ENCODE peak calls at places on chromosomes 13 and 19, in four cellular contexts. One of them, this sample, is unnamed.

GRCh38 chr13:95784891-95785290 is 108.0 kb downstream of the DNAJC3 start:
- DNase-seq in H9: no peak
- DNase-seq in neuronal stem cell: no peak
- DNase-seq in IMR-90: peak; percentile 49
- DNase-seq in this sample: no peak

GRCh38 chr13:107912745-107913144 is 302.6 kb downstream of the LIG4 start:
- DNase-seq in neuronal stem cell: no peak
- DNase-seq in IMR-90: no peak
- DNase-seq in H9: no peak
- DNase-seq in this sample: no peak

GRCh38 chr13:75931116-75931515 is 295.0 kb downstream of the LMO7 start:
- DNase-seq in H9: no peak
- DNase-seq in IMR-90: peak; percentile 11
- DNase-seq in neuronal stem cell: no peak
- DNase-seq in this sample: no peak

GRCh38 chr13:44151474-44151873 is 222.2 kb upstream of the SERP2 start:
- DNase-seq in IMR-90: no peak
- DNase-seq in neuronal stem cell: no peak
- DNase-seq in H9: no peak
- DNase-seq in this sample: peak; percentile 32

GRCh38 chr13:44211286-44211685 is 162.3 kb upstream of the SERP2 start:
- DNase-seq in IMR-90: no peak
- DNase-seq in neuronal stem cell: no peak
- DNase-seq in H9: no peak
- DNase-seq in this sample: no peak

GRCh38 chr13:57724486-57725272 is 93.1 kb downstream of the PCDH17 start:
- DNase-seq in H9: peak; percentile 30
- DNase-seq in neuronal stem cell: peak; percentile 73
- DNase-seq in IMR-90: no peak
- DNase-seq in this sample: no peak

GRCh38 chr19:38545596-38545995 is 72.2 kb downstream of the MAP4K1 start:
- DNase-seq in IMR-90: no peak
- DNase-seq in H9: no peak
- DNase-seq in neuronal stem cell: no peak
- DNase-seq in this sample: no peak

GRCh38 chr13:98460519-98460918 is 116.4 kb downstream of the STK24 start:
- DNase-seq in H9: no peak
- DNase-seq in neuronal stem cell: no peak
- DNase-seq in IMR-90: no peak
- DNase-seq in this sample: no peak

GRCh38 chr19:5934779-5935472 is 20.9 kb downstream of the CAPS start:
- DNase-seq in H9: no peak
- DNase-seq in IMR-90: peak; percentile 90
- DNase-seq in neuronal stem cell: no peak
- DNase-seq in this sample: no peak

GRCh38 chr13:94672400-94672799 is 39.9 kb downstream of the SOX21 start:
- DNase-seq in neuronal stem cell: no peak
- DNase-seq in IMR-90: no peak
- DNase-seq in H9: no peak
- DNase-seq in this sample: no peak

GRCh38 chr19:41995959-41996797 is 2.1 kb upstream of the ATP1A3 start:
- DNase-seq in neuronal stem cell: peak; percentile 64
- DNase-seq in H9: peak; percentile 69
- DNase-seq in IMR-90: no peak
- DNase-seq in this sample: no peak

GRCh38 chr19:13917888-13918406 is 11.9 kb downstream of the CC2D1A start:
- DNase-seq in IMR-90: no peak
- DNase-seq in H9: no peak
- DNase-seq in neuronal stem cell: no peak
- DNase-seq in this sample: no peak

GRCh38 chr19:18992696-18993095 is 40.6 kb downstream of the SUGP2 start:
- DNase-seq in H9: no peak
- DNase-seq in IMR-90: no peak
- DNase-seq in neuronal stem cell: no peak
- DNase-seq in this sample: no peak

GRCh38 chr19:8695911-8696310 is 2.7 kb downstream of the ACTL9 start:
- DNase-seq in IMR-90: no peak
- DNase-seq in neuronal stem cell: no peak
- DNase-seq in H9: no peak
- DNase-seq in this sample: no peak

GRCh38 chr19:43624933-43625332 is 5.5 kb upstream of the ZNF428 start:
- DNase-seq in IMR-90: peak; percentile 8
- DNase-seq in neuronal stem cell: no peak
- DNase-seq in H9: peak; percentile 96
- DNase-seq in this sample: peak; percentile 71

GRCh38 chr13:27151798-27152599 is 19.6 kb downstream of the USP12 start:
- DNase-seq in IMR-90: peak; percentile 29
- DNase-seq in neuronal stem cell: no peak
- DNase-seq in H9: no peak
- DNase-seq in this sample: no peak

GRCh38 chr19:18644144-18645034 is 7.6 kb downstream of the KLHL26 start:
- DNase-seq in IMR-90: no peak
- DNase-seq in neuronal stem cell: no peak
- DNase-seq in H9: no peak
- DNase-seq in this sample: no peak

GRCh38 chr13:45849408-45849807 is 2.1 kb downstream of the SIAH3 start:
- DNase-seq in H9: no peak
- DNase-seq in neuronal stem cell: no peak
- DNase-seq in IMR-90: no peak
- DNase-seq in this sample: no peak

GRCh38 chr13:109807345-109807744 is 21.0 kb upstream of the IRS2 start:
- DNase-seq in neuronal stem cell: no peak
- DNase-seq in H9: no peak
- DNase-seq in IMR-90: no peak
- DNase-seq in this sample: no peak

GRCh38 chr19:48196933-48197665 is 26.6 kb downstream of the ZSWIM9 start:
- DNase-seq in H9: no peak
- DNase-seq in neuronal stem cell: no peak
- DNase-seq in IMR-90: no peak
- DNase-seq in this sample: no peak

GRCh38 chr13:114257014-114257413 is 22.3 kb downstream of the CDC16 start:
- DNase-seq in IMR-90: no peak
- DNase-seq in H9: peak; percentile 56
- DNase-seq in neuronal stem cell: no peak
- DNase-seq in this sample: no peak

GRCh38 chr13:30806784-30807183 is 71.4 kb downstream of the ALOX5AP start:
- DNase-seq in IMR-90: peak; percentile 88
- DNase-seq in neuronal stem cell: no peak
- DNase-seq in H9: no peak
- DNase-seq in this sample: peak; percentile 4

GRCh38 chr19:4636151-4636717 is 3.1 kb upstream of the TNFAIP8L1 start:
- DNase-seq in IMR-90: peak; percentile 34
- DNase-seq in neuronal stem cell: peak; percentile 78
- DNase-seq in H9: peak; percentile 82
- DNase-seq in this sample: no peak
- H3K23ac ChIP-seq in IMR-90: peak overlapping the region; percentile 46
- H3K23ac ChIP-seq in neuronal stem cell: no peak overlapping the region
- H3K23ac ChIP-seq in H9: no peak overlapping the region
- H3K23ac ChIP-seq in this sample: no peak overlapping the region

DNA sequence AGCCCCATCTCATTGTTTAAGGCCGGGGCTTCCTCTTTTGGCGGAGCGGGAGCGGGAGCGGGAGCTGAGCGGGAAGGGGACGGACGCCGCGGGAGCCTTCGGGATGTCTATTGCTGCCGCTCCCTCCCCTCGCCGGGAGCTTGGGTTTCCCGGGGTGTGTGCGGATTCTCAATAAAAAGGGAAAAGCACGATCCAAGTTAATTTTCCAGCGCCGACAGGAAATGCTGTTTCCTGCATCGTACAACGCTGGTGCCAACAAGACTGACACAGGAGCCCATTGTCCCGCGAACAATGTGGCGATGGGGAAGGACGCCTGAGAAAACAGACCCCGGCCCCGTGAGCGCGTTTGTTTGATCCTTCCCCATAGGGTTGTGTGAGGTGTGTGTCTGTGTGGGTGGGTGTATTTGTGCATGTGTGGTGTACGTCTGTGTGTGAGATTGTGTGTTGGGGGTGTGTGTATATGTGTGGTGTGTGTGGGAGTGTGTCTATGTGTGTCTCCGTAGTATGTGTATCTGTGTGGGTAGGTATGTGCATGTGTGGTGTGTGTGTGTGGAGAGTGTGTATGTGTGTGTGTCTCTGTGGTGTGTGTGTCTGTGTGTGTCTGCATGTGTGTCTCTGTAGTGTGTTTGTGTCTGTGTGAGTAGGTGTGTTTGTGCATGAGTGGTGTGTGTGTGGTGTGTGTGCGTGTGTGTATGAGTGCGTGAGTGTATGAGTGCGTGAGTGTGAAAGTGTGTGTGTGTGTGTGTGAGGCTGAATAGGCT is 36.4 kb upstream of the FLT1 start:
- DNase-seq in H9: no peak
- DNase-seq in IMR-90: peak; percentile 30
- DNase-seq in neuronal stem cell: peak; percentile 37
- DNase-seq in this sample: no peak
- H3K14ac ChIP-seq in H9: peak overlapping the region; percentile 39
- H3K14ac ChIP-seq in IMR-90: peak overlapping the region; percentile 98
- H3K14ac ChIP-seq in neuronal stem cell: peak overlapping the region; percentile 96
- H3K14ac ChIP-seq in this sample: no peak overlapping the region

GRCh38 chr19:45469835-45470146 is 2.0 kb downstream of the FOSB start:
- DNase-seq in neuronal stem cell: no peak
- DNase-seq in H9: no peak
- DNase-seq in IMR-90: no peak
- DNase-seq in this sample: no peak
- H4K8ac ChIP-seq in neuronal stem cell: no peak overlapping the region
- H4K8ac ChIP-seq in H9: no peak overlapping the region
- H4K8ac ChIP-seq in IMR-90: peak overlapping the region; percentile 38
- H4K8ac ChIP-seq in this sample: no peak overlapping the region

GRCh38 chr13:103961784-103962183 is 895.6 kb upstream of the SLC10A2 start:
- DNase-seq in H9: no peak
- DNase-seq in IMR-90: no peak
- DNase-seq in neuronal stem cell: no peak
- DNase-seq in this sample: no peak
- H3K23ac ChIP-seq in H9: no peak overlapping the region
- H3K23ac ChIP-seq in IMR-90: no peak overlapping the region
- H3K23ac ChIP-seq in neuronal stem cell: no peak overlapping the region
- H3K23ac ChIP-seq in this sample: no peak overlapping the region

DNA sequence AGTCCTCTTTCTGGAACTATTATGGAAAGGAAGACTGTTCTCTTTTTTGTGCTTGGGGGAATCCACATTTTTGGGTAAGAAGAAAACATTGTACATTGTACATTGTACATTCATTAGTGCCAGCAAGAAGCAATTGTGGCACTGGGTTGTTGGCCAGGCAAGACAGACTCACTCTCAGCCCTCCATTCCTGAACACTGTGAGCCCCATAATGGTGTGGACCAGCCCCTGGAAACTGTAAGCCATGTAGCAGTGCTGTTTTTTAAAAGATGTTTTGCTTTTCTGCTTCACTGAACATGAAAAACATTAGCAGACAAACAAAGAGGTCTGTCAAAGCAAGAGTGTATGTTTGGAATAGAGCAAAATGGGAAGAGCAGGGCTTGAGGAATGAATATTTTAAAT is 39.2 kb upstream of the IL17D start:
- DNase-seq in H9: no peak
- DNase-seq in IMR-90: no peak
- DNase-seq in neuronal stem cell: no peak
- DNase-seq in this sample: no peak
- H3K14ac ChIP-seq in H9: no peak overlapping the region
- H3K14ac ChIP-seq in IMR-90: no peak overlapping the region
- H3K14ac ChIP-seq in neuronal stem cell: no peak overlapping the region
- H3K14ac ChIP-seq in this sample: no peak overlapping the region

GRCh38 chr13:112804374-112804773 is 114.5 kb downstream of the ATP11A start:
- DNase-seq in IMR-90: no peak
- DNase-seq in neuronal stem cell: no peak
- DNase-seq in H9: no peak
- DNase-seq in this sample: no peak
- H4K8ac ChIP-seq in IMR-90: no peak overlapping the region
- H4K8ac ChIP-seq in neuronal stem cell: no peak overlapping the region
- H4K8ac ChIP-seq in H9: no peak overlapping the region
- H4K8ac ChIP-seq in this sample: no peak overlapping the region